ENCODE peak calls at places on chromosome 1, in nine cellular contexts. A is stimulated activated CD4-positive, alpha-beta T cell treated with anti-CD3 and anti-CD28 coated beads, TNF-alpha, amount 100 ng/mL, for 1 hour; F is GM20000; W is mesendoderm; N is dorsolateral prefrontal cortex; Q is memory B cell; O is HEK293T; R is transverse colon; U is OCI-LY7. P is an unnamed sample.

GRCh38 chr1:15610167-15610566 is 7.1 kb upstream of the DDI2 start:
- DNase-seq in N (no peak), A (no peak), Q (no peak), O (no peak), W (no peak), U (no peak), R (no peak), F (no peak), P (no peak)

GRCh38 chr1:197319631-197320030 is 51.6 kb downstream of the CRB1 start:
- DNase-seq in F (no peak), A (no peak), O (no peak), W (peak; percentile 46), R (no peak), Q (no peak), N (no peak), U (no peak), P (no peak)

GRCh38 chr1:99674665-99675064 is 28.8 kb downstream of the PALMD start:
- DNase-seq in W (no peak), F (no peak), O (no peak), Q (no peak), R (no peak), N (no peak), A (no peak), U (no peak), P (no peak)

GRCh38 chr1:162422662-162423375 is 10.9 kb upstream of the SH2D1B start:
- DNase-seq in A (no peak), R (no peak), N (no peak), O (no peak), Q (no peak), W (no peak), U (no peak), F (no peak), P (no peak)

GRCh38 chr1:231460614-231461013 is 38.5 kb upstream of the EGLN1 start:
- DNase-seq in U (no peak), O (no peak), F (peak; percentile 47), A (peak; percentile 7), Q (no peak), R (peak; percentile 11), W (no peak), N (no peak), P (no peak)

GRCh38 chr1:12738934-12739333 is 7.1 kb upstream of the CFAP107 start:
- DNase-seq in A (no peak), Q (no peak), F (no peak), R (no peak), U (no peak), O (no peak), W (no peak), N (no peak), P (no peak)

GRCh38 chr1:22805672-22806038 is 95.0 kb downstream of the EPHB2 start:
- DNase-seq in Q (no peak), W (no peak), R (no peak), A (no peak), U (no peak), N (no peak), O (no peak), F (no peak), P (no peak)

GRCh38 chr1:220891221-220892085 is 12.2 kb downstream of the HLX start:
- DNase-seq in R (no peak), U (no peak), N (no peak), O (no peak), F (no peak), Q (no peak), W (no peak), A (no peak), P (no peak)

GRCh38 chr1:14426854-14427253 is 171.6 kb upstream of the KAZN start:
- DNase-seq in R (no peak), F (no peak), A (no peak), W (no peak), N (no peak), U (no peak), Q (no peak), O (no peak), P (no peak)

GRCh38 chr1:94514095-94514727 is 27.3 kb downstream of the F3 start:
- DNase-seq in R (no peak), O (peak; percentile 48), W (peak; percentile 69), Q (no peak), F (no peak), U (peak; percentile 25), N (no peak), A (no peak), P (no peak)

GRCh38 chr1:94296018-94296417 is 58.6 kb upstream of the ARHGAP29 start:
- DNase-seq in O (no peak), F (no peak), U (no peak), N (no peak), Q (no peak), A (no peak), R (no peak), W (no peak), P (no peak)

GRCh38 chr1:33327587-33328325 is 6.9 kb upstream of the A3GALT2 start:
- DNase-seq in Q (no peak), N (peak; percentile 50), W (no peak), O (no peak), U (no peak), A (no peak), R (peak; percentile 35), F (no peak), P (no peak)

GRCh38 chr1:63000508-63000907 is 216.6 kb downstream of the ATG4C start:
- DNase-seq in O (no peak), F (no peak), A (no peak), W (peak; percentile 73), R (no peak), U (no peak), N (no peak), Q (no peak), P (no peak)

GRCh38 chr1:155651861-155652661 is 36.5 kb downstream of the YY1AP1 start:
- DNase-seq in A (no peak), W (peak; percentile 11), R (no peak), O (no peak), N (no peak), F (no peak), U (no peak), Q (no peak), P (no peak)

GRCh38 chr1:30302808-30303310 is 420.5 kb downstream of the MATN1 start:
- DNase-seq in A (no peak), Q (no peak), R (no peak), O (no peak), N (no peak), W (no peak), F (no peak), U (no peak), P (no peak)

GRCh38 chr1:21651214-21652042 is 17.7 kb downstream of the RAP1GAP start:
- DNase-seq in N (peak; percentile 54), R (peak; percentile 51), O (peak; percentile 71), A (peak; percentile 25), F (peak; percentile 79), Q (no peak), W (peak; percentile 67), U (no peak), P (no peak)

GRCh38 chr1:32303997-32304622 is 12.2 kb downstream of the HDAC1 start:
- DNase-seq in U (no peak), F (no peak), O (no peak), R (no peak), Q (no peak), N (no peak), W (no peak), A (no peak), P (no peak)

GRCh38 chr1:164188507-164188906 is 370.5 kb upstream of the PBX1 start:
- DNase-seq in Q (no peak), R (no peak), F (no peak), O (no peak), A (no peak), N (no peak), W (peak; percentile 2), U (no peak), P (no peak)

GRCh38 chr1:107926436-107927080 is 38.4 kb downstream of the VAV3 start:
- DNase-seq in F (no peak), O (no peak), U (no peak), A (no peak), R (no peak), N (no peak), Q (no peak), W (no peak), P (no peak)

GRCh38 chr1:198656500-198656932 is 17.7 kb downstream of the PTPRC start:
- DNase-seq in O (peak; percentile 11), W (no peak), Q (no peak), R (peak; percentile 78), N (no peak), F (no peak), A (no peak), U (peak; percentile 80), P (no peak)

GRCh38 chr1:28417441-28418277 is 48.1 kb downstream of the PHACTR4 start:
- DNase-seq in O (no peak), Q (no peak), F (no peak), N (no peak), W (no peak), R (no peak), A (no peak), U (no peak), P (no peak)

GRCh38 chr1:6006882-6007281 is 14.7 kb upstream of the NPHP4 start:
- DNase-seq in O (no peak), W (no peak), Q (no peak), F (no peak), A (no peak), R (no peak), N (no peak), U (no peak), P (no peak)

GRCh38 chr1:53551428-53551995 is 92.3 kb downstream of the DMRTB1 start:
- DNase-seq in F (no peak), U (no peak), W (no peak), N (no peak), R (peak; percentile 2), A (no peak), O (no peak), Q (no peak), P (no peak)

GRCh38 chr1:47805020-47805419 is 192.2 kb downstream of the TRABD2B start:
- DNase-seq in O (no peak), U (no peak), A (no peak), N (no peak), R (no peak), F (no peak), Q (no peak), W (no peak), P (no peak)

GRCh38 chr1:63718464-63719075 is 55.2 kb upstream of the ROR1 start:
- DNase-seq in R (no peak), F (no peak), N (no peak), W (peak; percentile 8), U (no peak), A (no peak), O (no peak), Q (no peak), P (no peak)